ENCODE peak calls at places on chromosomes 12 and 14, in six cellular contexts. Z is activated T-cell treated with anti-CD3 and anti-CD28 coated beads, Interleukin-2, amount 50 U/mL, for 1 hour; B is uterus; H is occipital lobe; N is coronary artery; V is A172. E is an unnamed sample.
A peak's percentile ranks its signal among the peaks of the same experiment; 100 is the strongest.

GRCh38 chr12:24750263-24750662 is 198.6 kb downstream of the BCAT1 start:
- DNase-seq in Z (no peak), B (no peak), H (no peak), N (no peak), V (no peak), E (no peak)

GRCh38 chr12:7188557-7189397 is 709 bp upstream of the PEX5 start:
- DNase-seq in Z (peak; percentile 71), B (peak; percentile 71), H (peak; percentile 69), N (peak; percentile 81), V (peak; percentile 44), E (peak; percentile 89)

GRCh38 chr12:96448287-96448686 is 41.1 kb upstream of the CFAP54 start:
- DNase-seq in Z (no peak), B (no peak), H (no peak), N (no peak), V (peak; percentile 87), E (no peak)

GRCh38 chr12:90908465-90908864 is 46.5 kb downstream of the CCER1 start:
- DNase-seq in Z (no peak), B (no peak), H (no peak), N (no peak), V (peak; percentile 67), E (no peak)

GRCh38 chr14:101808020-101808641 is 46.6 kb downstream of the PPP2R5C start:
- DNase-seq in Z (no peak), B (no peak), H (no peak), N (no peak), V (no peak), E (no peak)

GRCh38 chr12:129772463-129773169 is 131.2 kb downstream of the TMEM132D start:
- DNase-seq in Z (no peak), B (no peak), H (no peak), N (no peak), V (no peak), E (no peak)

GRCh38 chr14:103169954-103170353 is 46.7 kb downstream of the TNFAIP2 start:
- DNase-seq in Z (no peak), B (no peak), H (no peak), N (peak; percentile 11), V (no peak), E (no peak)

GRCh38 chr14:68160779-68161546 is 341.4 kb downstream of the RAD51B start:
- DNase-seq in Z (no peak), B (no peak), H (no peak), N (no peak), V (no peak), E (no peak)

GRCh38 chr14:59213368-59214315 is 25.2 kb downstream of the DAAM1 start:
- DNase-seq in Z (no peak), B (no peak), H (no peak), N (no peak), V (no peak), E (no peak)

GRCh38 chr12:27338473-27338872 is 5.8 kb downstream of the BMAL2 start:
- DNase-seq in Z (no peak), B (no peak), H (no peak), N (no peak), V (no peak), E (no peak)

GRCh38 chr14:101953151-101953550 is 11.2 kb upstream of the DYNC1H1 start:
- DNase-seq in Z (no peak), B (no peak), H (no peak), N (no peak), V (no peak), E (no peak)

GRCh38 chr12:51922762-51923505 is 15.6 kb downstream of the ACVRL1 start:
- DNase-seq in Z (no peak), B (peak; percentile 64), H (no peak), N (no peak), V (peak; percentile 8), E (no peak)

GRCh38 chr14:22508150-22508457 is 80.9 kb downstream of the DAD1 start:
- DNase-seq in Z (no peak), B (no peak), H (no peak), N (no peak), V (no peak), E (no peak)

GRCh38 chr14:90820958-90821357 is 4.7 kb upstream of the TTC7B start:
- DNase-seq in Z (peak; percentile 67), B (no peak), H (peak; percentile 48), N (peak; percentile 64), V (peak; percentile 81), E (no peak)

E was measured in vagina.